ENCODE peak calls at places on chromosomes 5 and 9, in seven cellular contexts. B, N, Z, I, U, E and M are unnamed samples.

GRCh38 chr9:4177970-4178758 is 121.7 kb downstream of the GLIS3 start:
- DNase-seq in E (peak), B (peak), Z (no peak), U (no peak), N (no peak), I (no peak), M (no peak)

GRCh38 chr9:134546746-134547145 is 94.9 kb upstream of the COL5A1 start:
- DNase-seq in I (no peak), E (no peak), B (no peak), N (no peak), U (no peak), Z (no peak), M (no peak)

GRCh38 chr5:154802050-154802449 is 46.9 kb downstream of the LARP1 start:
- DNase-seq in E (no peak), I (no peak), U (no peak), N (no peak), B (no peak), Z (no peak), M (no peak)

GRCh38 chr5:541888-542692 is 17.8 kb upstream of the SLC9A3 start:
- DNase-seq in N (no peak), B (no peak), E (no peak), I (no peak), Z (no peak), U (no peak), M (no peak)

GRCh38 chr9:109908459-109909390 is 128.7 kb downstream of the PALM2AKAP2 start:
- DNase-seq in I (peak), E (no peak), Z (no peak), U (no peak), B (peak), N (no peak), M (no peak)

GRCh38 chr9:35907732-35908483 is 1.4 kb upstream of the SPAAR start:
- DNase-seq in B (peak), E (peak), Z (peak), I (peak), N (peak), U (peak), M (peak)

GRCh38 chr5:96065577-96066385 is 104.1 kb upstream of the ELL2 start:
- DNase-seq in N (no peak), U (peak), E (no peak), Z (no peak), I (no peak), B (no peak), M (no peak)

GRCh38 chr5:54531536-54531935 is 14.0 kb downstream of the SNX18 start:
- DNase-seq in U (no peak), B (no peak), E (no peak), Z (no peak), N (no peak), I (no peak), M (no peak)

DNA sequence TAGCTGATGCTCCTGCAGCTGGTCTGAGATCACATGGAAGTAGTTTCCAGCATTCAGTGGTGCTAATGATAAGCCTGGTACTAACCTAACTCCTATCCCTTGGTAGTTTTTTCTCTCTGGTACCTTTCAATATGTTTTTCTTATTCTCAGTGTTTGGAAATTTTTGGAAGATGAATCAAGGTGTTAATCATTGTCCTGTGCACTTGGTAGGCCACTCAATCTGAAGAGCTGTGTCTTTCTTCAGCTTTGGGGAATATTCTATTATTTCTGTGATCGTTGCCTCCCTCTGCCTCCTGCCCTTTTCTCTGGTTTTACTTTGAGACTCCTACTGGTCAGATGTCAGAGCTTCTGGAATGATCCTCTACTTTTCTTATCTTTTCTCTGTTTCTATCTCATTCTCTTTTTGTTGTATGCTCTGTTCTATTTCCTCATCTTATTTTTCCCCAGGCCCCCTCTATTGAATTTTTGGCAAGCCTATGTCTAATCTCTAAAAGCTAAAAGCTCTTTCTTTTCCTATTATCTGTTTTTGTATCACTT is 136.8 kb downstream of the APBA1 start:
- DNase-seq in E (no peak), Z (no peak), N (no peak), U (no peak), I (peak), B (no peak), M (peak)
- H3K4ac ChIP-seq in E (no peak), Z (no peak), N (no peak), U (no peak), I (no peak), B (no peak), M (no peak)

DNA sequence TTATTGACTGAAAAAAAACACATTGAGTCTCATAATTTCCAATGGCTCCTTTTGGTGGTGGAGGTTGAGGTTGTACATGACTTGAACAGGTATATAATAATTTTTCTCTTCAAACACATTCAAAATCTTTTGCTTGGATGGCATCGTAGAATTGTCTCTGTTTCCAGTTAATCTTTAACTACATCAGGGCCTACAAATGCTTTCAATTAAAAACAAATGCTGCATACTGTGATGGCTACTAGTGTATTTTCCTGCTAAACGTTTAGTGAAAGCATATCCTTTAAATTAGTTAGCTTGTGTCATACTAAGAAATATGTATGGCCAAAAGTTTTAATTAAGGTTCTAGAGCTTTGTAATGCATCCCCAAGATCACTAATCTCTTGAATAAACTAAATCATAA is 313.8 kb downstream of the SLF1 start:
- DNase-seq in N (no peak), Z (no peak), U (no peak), B (no peak), E (no peak), I (no peak), M (no peak)
- H2AK5ac ChIP-seq in N (no peak), Z (no peak), U (no peak), B (no peak), E (no peak), I (no peak), M (no peak)

DNA sequence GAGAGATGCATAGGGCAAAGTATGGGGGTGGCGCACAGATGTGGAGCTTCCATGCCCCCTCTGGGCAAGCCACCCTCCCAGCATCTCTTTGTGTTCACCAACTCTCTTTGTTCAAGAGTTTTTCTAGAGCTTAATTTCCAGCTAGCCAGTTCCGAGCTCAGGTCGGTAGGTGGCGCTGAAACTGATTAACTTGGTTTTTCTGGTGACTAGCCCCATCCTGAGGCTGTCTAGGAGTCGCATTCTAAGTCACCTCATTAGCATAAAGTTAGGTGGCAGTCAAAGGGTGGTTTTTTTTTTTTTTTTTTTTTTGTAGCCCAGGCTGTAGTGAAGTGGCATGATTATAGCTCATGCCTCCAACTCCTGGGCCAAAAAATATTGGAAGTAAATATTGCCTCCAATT is 476.4 kb downstream of the KDM4C start:
- DNase-seq in B (peak), N (peak), E (peak), Z (peak), I (peak), U (peak), M (peak)
- H4K8ac ChIP-seq in B (no peak), N (no peak), E (no peak), Z (no peak), I (no peak), U (no peak), M (no peak)

GRCh38 chr9:132670816-132671371 is 630 bp downstream of the GTF3C4 start:
- DNase-seq in U (peak), Z (peak), I (peak), E (no peak), N (no peak), B (peak), M (peak)

GRCh38 chr9:132673355-132673754 is 3.1 kb downstream of the GTF3C4 start:
- DNase-seq in B (peak), E (peak), I (peak), Z (peak), U (no peak), N (no peak), M (peak)

GRCh38 chr9:132672413-132672690 is 2.1 kb downstream of the GTF3C4 start:
- DNase-seq in I (peak), U (no peak), B (peak), Z (no peak), E (peak), N (no peak), M (peak)

GRCh38 chr9:132670359-132670815 is at the start of gene GTF3C4:
- DNase-seq in E (peak), B (peak), U (peak), Z (no peak), I (peak), N (no peak), M (no peak)

DNA sequence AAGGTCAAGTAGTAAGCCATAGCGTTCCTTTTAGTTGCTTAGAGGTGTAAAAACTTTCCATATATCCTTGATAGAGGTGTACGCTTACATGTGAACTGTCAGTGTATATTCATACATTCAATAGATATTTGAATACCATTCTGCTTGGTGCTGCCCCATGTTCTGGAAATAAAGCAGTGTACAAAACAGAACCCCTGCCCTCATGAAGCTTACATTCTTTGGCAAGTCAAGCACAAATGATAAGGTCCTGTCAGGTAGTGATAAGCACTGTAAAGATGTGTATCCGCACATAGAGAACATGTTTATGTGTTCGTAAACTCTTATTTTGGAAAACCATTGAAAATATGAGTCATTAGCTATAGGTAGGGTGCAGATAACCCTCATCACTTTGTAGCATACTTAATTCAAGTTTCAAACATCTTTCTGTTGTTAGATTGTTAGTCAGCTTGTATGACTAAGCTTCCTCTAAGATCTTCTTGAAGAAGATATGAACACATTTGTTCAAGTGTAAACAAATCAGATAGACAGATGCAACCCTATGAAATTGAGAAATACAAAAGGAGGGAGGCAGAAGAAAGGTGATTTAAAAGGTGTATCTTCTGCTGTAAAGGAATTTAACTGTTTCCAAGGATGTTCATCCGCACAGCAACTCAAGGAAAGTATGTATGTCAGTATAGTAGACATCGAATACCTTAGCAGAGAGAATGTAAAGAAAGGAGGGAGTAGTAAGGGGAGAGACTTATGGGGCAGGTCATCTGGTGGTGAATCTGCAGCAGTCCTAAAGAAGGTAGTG is 1.6 kb downstream of the GTF3C4 start:
- DNase-seq in Z (no peak), E (no peak), U (no peak), B (peak), N (no peak), I (peak), M (no peak)
- H3K4ac ChIP-seq in Z (no peak), E (peak), U (no peak), B (no peak), N (no peak), I (no peak), M (no peak)